ENCODE peak calls at places on chromosomes 2 and 18, in six cellular contexts. H, X, G, L, J and U are unnamed samples.

GRCh38 chr2:111665011-111665410 is 219.0 kb downstream of the ANAPC1 start:
- DNase-seq in J (no peak), H (no peak), G (no peak), L (no peak), X (no peak), U (no peak)

GRCh38 chr18:78972385-78972918 is 7.2 kb upstream of the SALL3 start:
- DNase-seq in G (no peak), L (no peak), X (no peak), H (no peak), J (no peak), U (no peak)

GRCh38 chr2:161165266-161165665 is 5.0 kb downstream of the TANK start:
- DNase-seq in X (no peak), H (peak), L (no peak), J (no peak), G (no peak), U (peak)

GRCh38 chr2:212912445-212913103 is 238.8 kb downstream of the IKZF2 start:
- DNase-seq in J (no peak), X (no peak), G (no peak), L (peak), H (peak), U (peak)

GRCh38 chr2:121178730-121179129 is 106.3 kb downstream of the TFCP2L1 start:
- DNase-seq in H (no peak), L (no peak), G (no peak), X (no peak), J (no peak), U (no peak)

GRCh38 chr2:102114290-102114721 is 28.2 kb upstream of the IL1R1 start:
- DNase-seq in G (no peak), L (peak), X (no peak), J (no peak), H (peak), U (no peak)

GRCh38 chr18:12059334-12060181 is 34.1 kb upstream of the ANKRD62 start:
- DNase-seq in J (no peak), L (no peak), G (no peak), X (no peak), H (no peak), U (no peak)

GRCh38 chr2:20514596-20515269 is 67.9 kb downstream of the RHOB start:
- DNase-seq in H (peak), X (peak), L (peak), J (no peak), G (no peak), U (peak)

GRCh38 chr2:62456721-62457539 is 49.1 kb downstream of the TMEM17 start:
- DNase-seq in H (peak), X (peak), G (peak), L (peak), J (peak), U (peak)

GRCh38 chr18:57749604-57749970 is 53.5 kb downstream of the ATP8B1 start:
- DNase-seq in X (no peak), L (no peak), J (no peak), H (no peak), G (no peak), U (no peak)